ENCODE peak calls at places on chromosome 9, in five cellular contexts. One of them, this sample, is unnamed.

GRCh38 chr9:121651295-121652036 is at the start of gene DAB2IP:
- DNase-seq in NCI-H2029 treated with DMSO at 0.1 percent for 48 hours: no peak
- DNase-seq in COR-L47: peak
- DNase-seq in DMS79: no peak
- DNase-seq in GM12892: no peak
- DNase-seq in this sample: peak

GRCh38 chr9:134689320-134690181 is 47.9 kb downstream of the COL5A1 start:
- DNase-seq in NCI-H2029 treated with DMSO at 0.1 percent for 48 hours: no peak
- DNase-seq in COR-L47: no peak
- DNase-seq in DMS79: no peak
- DNase-seq in GM12892: peak
- DNase-seq in this sample: peak

GRCh38 chr9:93677061-93677571 is 100.7 kb downstream of the PHF2 start:
- DNase-seq in NCI-H2029 treated with DMSO at 0.1 percent for 48 hours: no peak
- DNase-seq in COR-L47: no peak
- DNase-seq in DMS79: no peak
- DNase-seq in GM12892: peak
- DNase-seq in this sample: no peak

GRCh38 chr9:18296702-18297531 is 177.0 kb upstream of the ADAMTSL1 start:
- DNase-seq in NCI-H2029 treated with DMSO at 0.1 percent for 48 hours: no peak
- DNase-seq in COR-L47: no peak
- DNase-seq in DMS79: no peak
- DNase-seq in GM12892: no peak
- DNase-seq in this sample: peak

GRCh38 chr9:93325307-93326035 is 126.0 kb upstream of the FAM120A start:
- DNase-seq in NCI-H2029 treated with DMSO at 0.1 percent for 48 hours: no peak
- DNase-seq in COR-L47: no peak
- DNase-seq in DMS79: no peak
- DNase-seq in GM12892: no peak
- DNase-seq in this sample: no peak

GRCh38 chr9:2153599-2154217 is 138.6 kb downstream of the SMARCA2 start:
- DNase-seq in NCI-H2029 treated with DMSO at 0.1 percent for 48 hours: no peak
- DNase-seq in COR-L47: no peak
- DNase-seq in DMS79: no peak
- DNase-seq in GM12892: no peak
- DNase-seq in this sample: no peak

GRCh38 chr9:99197987-99198386 is 23.8 kb downstream of the ALG2 start:
- DNase-seq in NCI-H2029 treated with DMSO at 0.1 percent for 48 hours: no peak
- DNase-seq in COR-L47: no peak
- DNase-seq in DMS79: no peak
- DNase-seq in GM12892: no peak
- DNase-seq in this sample: no peak

GRCh38 chr9:113695901-113696300 is 180.2 kb upstream of the ZNF618 start:
- DNase-seq in NCI-H2029 treated with DMSO at 0.1 percent for 48 hours: no peak
- DNase-seq in COR-L47: no peak
- DNase-seq in DMS79: no peak
- DNase-seq in GM12892: no peak
- DNase-seq in this sample: no peak

GRCh38 chr9:120869726-120870125 is 7.3 kb downstream of the PHF19 start:
- DNase-seq in NCI-H2029 treated with DMSO at 0.1 percent for 48 hours: no peak
- DNase-seq in COR-L47: no peak
- DNase-seq in DMS79: no peak
- DNase-seq in GM12892: no peak
- DNase-seq in this sample: no peak

GRCh38 chr9:85610074-85610855 is 131.5 kb downstream of the AGTPBP1 start:
- DNase-seq in NCI-H2029 treated with DMSO at 0.1 percent for 48 hours: peak
- DNase-seq in COR-L47: peak
- DNase-seq in DMS79: peak
- DNase-seq in GM12892: peak
- DNase-seq in this sample: peak

GRCh38 chr9:22722492-22722891 is 275.9 kb downstream of the DMRTA1 start:
- DNase-seq in NCI-H2029 treated with DMSO at 0.1 percent for 48 hours: no peak
- DNase-seq in COR-L47: no peak
- DNase-seq in DMS79: no peak
- DNase-seq in GM12892: no peak
- DNase-seq in this sample: no peak

GRCh38 chr9:90444609-90445008 is 198.0 kb downstream of the DIRAS2 start:
- DNase-seq in NCI-H2029 treated with DMSO at 0.1 percent for 48 hours: no peak
- DNase-seq in COR-L47: no peak
- DNase-seq in DMS79: no peak
- DNase-seq in GM12892: no peak
- DNase-seq in this sample: no peak

GRCh38 chr9:81416476-81417298 is 272.7 kb downstream of the TLE1 start:
- DNase-seq in NCI-H2029 treated with DMSO at 0.1 percent for 48 hours: peak
- DNase-seq in COR-L47: no peak
- DNase-seq in DMS79: peak
- DNase-seq in GM12892: no peak
- DNase-seq in this sample: peak

GRCh38 chr9:83355024-83355444 is 183.2 kb downstream of the FRMD3 start:
- DNase-seq in NCI-H2029 treated with DMSO at 0.1 percent for 48 hours: no peak
- DNase-seq in COR-L47: no peak
- DNase-seq in DMS79: no peak
- DNase-seq in GM12892: no peak
- DNase-seq in this sample: peak

GRCh38 chr9:37678789-37679273 is 28.1 kb downstream of the FRMPD1 start:
- DNase-seq in NCI-H2029 treated with DMSO at 0.1 percent for 48 hours: no peak
- DNase-seq in COR-L47: peak
- DNase-seq in DMS79: no peak
- DNase-seq in GM12892: no peak
- DNase-seq in this sample: peak

GRCh38 chr9:76537150-76537646 is 78.2 kb downstream of the GCNT1 start:
- DNase-seq in NCI-H2029 treated with DMSO at 0.1 percent for 48 hours: no peak
- DNase-seq in COR-L47: no peak
- DNase-seq in DMS79: no peak
- DNase-seq in GM12892: no peak
- DNase-seq in this sample: no peak

GRCh38 chr9:86410281-86410680 is 56.1 kb upstream of the TUT7 start:
- DNase-seq in NCI-H2029 treated with DMSO at 0.1 percent for 48 hours: no peak
- DNase-seq in COR-L47: no peak
- DNase-seq in DMS79: no peak
- DNase-seq in GM12892: no peak
- DNase-seq in this sample: no peak

GRCh38 chr9:94018628-94019027 is 63.5 kb upstream of the BARX1 start:
- DNase-seq in NCI-H2029 treated with DMSO at 0.1 percent for 48 hours: no peak
- DNase-seq in COR-L47: no peak
- DNase-seq in DMS79: no peak
- DNase-seq in GM12892: no peak
- DNase-seq in this sample: peak

GRCh38 chr9:36150529-36151305 is 14.2 kb downstream of the GLIPR2 start:
- DNase-seq in NCI-H2029 treated with DMSO at 0.1 percent for 48 hours: no peak
- DNase-seq in COR-L47: no peak
- DNase-seq in DMS79: no peak
- DNase-seq in GM12892: no peak
- DNase-seq in this sample: peak

This sample was measured in amniotic epithelial cell.